ENCODE peak calls at places on chromosomes 4 and X, in four cellular contexts. W, R, K and T are unnamed samples.

GRCh38 chr4:3708103-3708510 is 58.1 kb upstream of the ADRA2C start:
- DNase-seq in W (peak), R (no peak), K (no peak), T (no peak)

GRCh38 chr4:138775890-138776289 is 239.7 kb upstream of the NOCT start:
- DNase-seq in W (peak), R (no peak), K (no peak), T (no peak)

GRCh38 chr4:3848323-3848722 is 82.1 kb downstream of the ADRA2C start:
- DNase-seq in W (no peak), R (no peak), K (no peak), T (no peak)

GRCh38 chr4:152640058-152640921 is 39.5 kb downstream of the TMEM154 start:
- DNase-seq in W (peak), R (no peak), K (no peak), T (no peak)

GRCh38 chr4:159055851-159056250 is 47.0 kb upstream of the RAPGEF2 start:
- DNase-seq in W (no peak), R (no peak), K (no peak), T (no peak)

GRCh38 chrX:37060999-37061398 is 52.8 kb downstream of the FAM47C start:
- DNase-seq in W (peak), R (peak), K (no peak), T (no peak)

GRCh38 chr4:15515106-15515505 is 45.4 kb downstream of the CC2D2A start:
- DNase-seq in W (peak), R (no peak), K (no peak), T (no peak)

GRCh38 chr4:64584981-64585557 is 175.8 kb upstream of the TECRL start:
- DNase-seq in W (peak), R (no peak), K (no peak), T (no peak)

GRCh38 chr4:8792491-8792890 is 79.1 kb downstream of the HMX1 start:
- DNase-seq in W (no peak), R (no peak), K (no peak), T (no peak)

GRCh38 chrX:6363193-6363592 is 134.5 kb upstream of the NLGN4X start:
- DNase-seq in W (no peak), R (no peak), K (no peak), T (no peak)

GRCh38 chr4:140426610-140427103 is 791 bp downstream of the CLGN start:
- DNase-seq in W (peak), R (no peak), K (no peak), T (no peak)

GRCh38 chrX:108134724-108135123 is 43.1 kb downstream of the ATG4A start:
- DNase-seq in W (no peak), R (no peak), K (no peak), T (no peak)

GRCh38 chrX:112678831-112679230 is 907 bp downstream of the LHFPL1 start:
- DNase-seq in W (no peak), R (no peak), K (no peak), T (no peak)

GRCh38 chrX:27882695-27883094 is 74.9 kb downstream of the MAGEB10 start:
- DNase-seq in W (no peak), R (no peak), K (no peak), T (no peak)

GRCh38 chr4:40829586-40829985 is 79.8 kb downstream of the NSUN7 start:
- DNase-seq in W (no peak), R (no peak), K (no peak), T (no peak)

GRCh38 chr4:83358410-83358809 is 23.8 kb upstream of the HPSE start:
- DNase-seq in W (peak), R (peak), K (no peak), T (no peak)

GRCh38 chr4:174983128-174983750 is 65.1 kb downstream of the ADAM29 start:
- DNase-seq in W (no peak), R (no peak), K (no peak), T (no peak)

GRCh38 chr4:123786955-123787354 is 390.4 kb downstream of the SPRY1 start:
- DNase-seq in W (peak), R (peak), K (no peak), T (no peak)

GRCh38 chr4:123449362-123449761 is 52.8 kb downstream of the SPRY1 start:
- DNase-seq in W (no peak), R (no peak), K (no peak), T (no peak)

GRCh38 chrX:20665441-20665840 is 398.7 kb upstream of the RPS6KA3 start:
- DNase-seq in W (no peak), R (no peak), K (no peak), T (no peak)

GRCh38 chr4:102342404-102343074 is 2.7 kb downstream of the SLC39A8 start:
- DNase-seq in W (no peak), R (no peak), K (no peak), T (no peak)

GRCh38 chr4:86592553-86593249 is 1.4 kb upstream of the PTPN13 start:
- DNase-seq in W (no peak), R (no peak), K (no peak), T (no peak)
- H3K27ac ChIP-seq in W (peak), R (peak), K (no peak), T (no peak)

GRCh38 chr4:39435875-39436563 is 22.7 kb downstream of the RPL9 start:
- DNase-seq in W (no peak), R (no peak), K (no peak), T (no peak)
- TF ChIP-seq CTCF in W (no peak), R (peak), K (no peak), T (peak)

GRCh38 chrX:150182176-150182575 is 180.9 kb upstream of the MAMLD1 start:
- DNase-seq in W (no peak), R (no peak), K (no peak), T (no peak)

GRCh38 chrX:150185766-150186165 is 177.4 kb upstream of the MAMLD1 start:
- DNase-seq in W (no peak), R (no peak), K (no peak), T (no peak)

DNA sequence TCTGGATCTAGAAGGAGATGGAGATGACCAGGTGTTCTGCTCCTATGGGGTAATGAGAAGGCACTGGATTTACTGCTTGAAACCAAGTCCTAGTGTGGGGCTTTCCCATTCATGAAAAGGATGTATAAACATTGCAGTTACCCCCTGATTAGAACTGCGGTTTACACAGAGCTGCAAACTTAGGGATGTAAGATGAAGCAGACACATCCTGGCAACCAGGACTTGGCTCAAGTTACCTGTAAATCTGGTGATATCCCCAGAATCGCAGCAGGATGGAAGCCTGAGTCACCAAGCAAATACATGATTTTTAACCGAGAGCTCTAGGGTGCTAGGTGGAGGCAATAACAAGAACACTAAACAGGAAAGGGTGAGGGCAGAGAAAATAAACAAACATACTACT is 178.6 kb upstream of the MAMLD1 start:
- DNase-seq in W (no peak), R (no peak), K (no peak), T (no peak)
- H3K27ac ChIP-seq in W (no peak), R (no peak), K (no peak), T (no peak)

GRCh38 chrX:9258346-9259104 is 206.3 kb upstream of the TBL1X start:
- DNase-seq in W (no peak), R (no peak), K (no peak), T (no peak)
- TF ChIP-seq CTCF in W (no peak), R (no peak), K (no peak), T (no peak)

GRCh38 chrX:134568617-134569016 is 89.7 kb downstream of the PLAC1 start:
- DNase-seq in W (no peak), R (no peak), K (no peak), T (no peak)
- H3K27ac ChIP-seq in W (no peak), R (no peak), K (no peak), T (no peak)

GRCh38 chr4:26325191-26325590 is 4.4 kb downstream of the RBPJ start:
- DNase-seq in W (peak), R (no peak), K (no peak), T (no peak)
- TF ChIP-seq CTCF in W (peak), R (peak), K (peak), T (peak)

GRCh38 chr4:189265515-189265914 is 675.2 kb upstream of the FRG1 start:
- DNase-seq in W (no peak), R (no peak), K (no peak), T (no peak)

GRCh38 chr4:189261475-189261874 is 679.2 kb upstream of the FRG1 start:
- DNase-seq in W (no peak), R (no peak), K (no peak), T (no peak)

DNA sequence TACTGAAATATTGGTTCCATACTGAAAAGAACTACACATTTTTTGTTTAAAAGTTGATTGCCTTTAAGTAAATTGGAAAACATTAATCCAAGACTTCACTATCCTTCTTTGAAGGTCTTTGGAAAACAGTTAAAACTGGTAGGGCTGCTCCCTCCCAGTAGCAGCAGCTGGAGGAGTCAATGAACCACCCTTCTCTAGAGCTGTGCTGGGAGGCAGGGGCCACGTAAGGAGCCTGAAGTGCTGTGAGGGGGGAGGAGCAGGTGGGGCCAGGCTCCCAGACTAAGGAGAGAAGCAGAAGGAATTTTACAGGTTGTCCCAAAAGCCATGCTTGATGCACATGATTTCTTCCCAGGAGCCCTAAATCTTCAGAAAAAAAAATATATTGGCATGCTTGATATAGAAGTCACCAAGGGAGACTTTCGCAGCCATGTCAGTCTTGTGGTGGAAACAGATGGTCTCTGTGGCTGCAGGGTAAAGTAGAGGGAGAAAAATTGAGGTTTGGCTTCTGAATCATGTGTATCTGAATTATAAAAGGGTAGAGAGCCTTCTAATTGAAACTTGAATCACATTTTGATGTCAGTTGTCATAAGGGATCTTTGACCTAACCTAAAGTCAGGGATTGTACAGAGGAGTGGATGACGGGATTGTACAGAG is 673.2 kb upstream of the FRG1 start:
- DNase-seq in W (no peak), R (no peak), K (no peak), T (no peak)
- H3K27ac ChIP-seq in W (no peak), R (no peak), K (no peak), T (no peak)

GRCh38 chr4:62709618-62710252 is 1509.6 kb downstream of the ADGRL3 start:
- DNase-seq in W (peak), R (no peak), K (no peak), T (no peak)
- TF ChIP-seq CTCF in W (peak), R (no peak), K (no peak), T (no peak)